ENCODE peak calls at places on chromosome 17, in ten cellular contexts. A, Y, X, S, L, V, N, B, J and I are unnamed samples.

GRCh38 chr17:74234482-74234881 is 21.1 kb downstream of the TTYH2 start:
- DNase-seq in A (no peak), Y (no peak), X (no peak), S (no peak), L (no peak), V (no peak), N (no peak), B (no peak), J (no peak), I (no peak)

GRCh38 chr17:38559025-38559879 is 46.5 kb downstream of the SRCIN1 start:
- DNase-seq in A (no peak), Y (peak; percentile 86), X (peak; percentile 94), S (peak; percentile 88), L (peak; percentile 91), V (peak; percentile 87), N (peak; percentile 76), B (no peak), J (peak; percentile 24), I (no peak)

GRCh38 chr17:13346081-13346533 is 255.6 kb downstream of the HS3ST3A1 start:
- DNase-seq in A (peak; percentile 36), Y (no peak), X (no peak), S (no peak), L (no peak), V (no peak), N (no peak), B (peak; percentile 92), J (peak; percentile 97), I (no peak)

GRCh38 chr17:4310349-4311060 is 46.7 kb upstream of the ANKFY1 start:
- DNase-seq in A (no peak), Y (no peak), X (no peak), S (no peak), L (no peak), V (peak; percentile 48), N (no peak), B (peak; percentile 28), J (no peak), I (peak; percentile 16)

GRCh38 chr17:82922646-82923045 is 82.8 kb upstream of the ZNF750 start:
- DNase-seq in A (no peak), Y (no peak), X (peak; percentile 64), S (no peak), L (no peak), V (peak; percentile 37), N (no peak), B (no peak), J (no peak), I (no peak)

GRCh38 chr17:59558953-59559352 is 6.5 kb upstream of the DHX40 start:
- DNase-seq in A (no peak), Y (no peak), X (no peak), S (no peak), L (no peak), V (no peak), N (no peak), B (no peak), J (peak; percentile 20), I (no peak)

GRCh38 chr17:34993031-34993430 is 12.7 kb downstream of the LIG3 start:
- DNase-seq in A (no peak), Y (no peak), X (no peak), S (no peak), L (no peak), V (no peak), N (no peak), B (no peak), J (peak; percentile 16), I (no peak)

GRCh38 chr17:40340880-40341807 is 23.4 kb downstream of the GJD3 start:
- DNase-seq in A (no peak), Y (peak; percentile 85), X (peak; percentile 99), S (peak; percentile 89), L (no peak), V (peak; percentile 96), N (peak; percentile 61), B (no peak), J (peak; percentile 70), I (no peak)

GRCh38 chr17:78234261-78234865 is 2.9 kb downstream of the TMEM235 start:
- DNase-seq in A (no peak), Y (no peak), X (no peak), S (no peak), L (no peak), V (no peak), N (no peak), B (no peak), J (no peak), I (no peak)

GRCh38 chr17:63082273-63082861 is 116.3 kb downstream of the TANC2 start:
- DNase-seq in A (peak; percentile 0), Y (no peak), X (no peak), S (no peak), L (peak; percentile 58), V (no peak), N (no peak), B (peak; percentile 31), J (peak; percentile 42), I (no peak)